ENCODE peak calls at places on chromosomes 13 and 19, in four cellular contexts. E is AG10803, Z is HT1080, P is mesothelial cell of epicardium. R is an unnamed sample.

GRCh38 chr19:8938576-8938975 is 71.6 kb downstream of the MUC16 start:
- DNase-seq in E (no peak), Z (no peak), P (no peak), R (no peak)

GRCh38 chr13:61453121-61453520 is 37.5 kb upstream of the PCDH20 start:
- DNase-seq in E (no peak), Z (no peak), P (no peak), R (no peak)

GRCh38 chr13:97030705-97031452 is 36.6 kb upstream of the OXGR1 start:
- DNase-seq in E (peak), Z (peak), P (no peak), R (no peak)

GRCh38 chr19:18093439-18094161 is 4.0 kb upstream of the MAST3 start:
- DNase-seq in E (no peak), Z (peak), P (no peak), R (no peak)

GRCh38 chr19:44689290-44690130 is 9.4 kb upstream of the CEACAM16 start:
- DNase-seq in E (peak), Z (peak), P (peak), R (no peak)

GRCh38 chr13:33108620-33109019 is 92.4 kb downstream of the KL start:
- DNase-seq in E (peak), Z (no peak), P (no peak), R (no peak)

GRCh38 chr13:36298535-36299068 is 988 bp upstream of the CCDC169 start:
- DNase-seq in E (no peak), Z (no peak), P (no peak), R (peak)

GRCh38 chr13:73224708-73225107 is 165.9 kb downstream of the KLF5 start:
- DNase-seq in E (peak), Z (peak), P (no peak), R (no peak)

GRCh38 chr13:43397110-43397509 is 373.7 kb downstream of the DNAJC15 start:
- DNase-seq in E (peak), Z (no peak), P (no peak), R (no peak)

GRCh38 chr19:40035996-40036395 is 20.0 kb downstream of the ZNF780B start:
- DNase-seq in E (peak), Z (peak), P (no peak), R (no peak)

GRCh38 chr13:39913928-39914327 is 258.5 kb downstream of the COG6 start:
- DNase-seq in E (peak), Z (no peak), P (no peak), R (no peak)

GRCh38 chr13:73138967-73139491 is 80.2 kb downstream of the KLF5 start:
- DNase-seq in E (no peak), Z (no peak), P (no peak), R (no peak)

GRCh38 chr13:40053401-40053800 is 397.9 kb downstream of the COG6 start:
- DNase-seq in E (no peak), Z (no peak), P (no peak), R (no peak)

GRCh38 chr13:52809310-52809769 is 39.1 kb downstream of the PCDH8 start:
- DNase-seq in E (peak), Z (peak), P (peak), R (peak)

GRCh38 chr13:39676315-39676876 is 20.9 kb downstream of the COG6 start:
- DNase-seq in E (peak), Z (no peak), P (no peak), R (no peak)

GRCh38 chr13:91142572-91142971 is 204.9 kb upstream of the MIR17HG start:
- DNase-seq in E (peak), Z (peak), P (no peak), R (no peak)

GRCh38 chr13:35714096-35714495 is 237.6 kb upstream of the MAB21L1 start:
- DNase-seq in E (no peak), Z (no peak), P (no peak), R (no peak)

GRCh38 chr13:101654916-101655315 is 202.4 kb downstream of the ITGBL1 start:
- DNase-seq in E (peak), Z (no peak), P (no peak), R (no peak)

GRCh38 chr13:75796825-75797224 is 160.7 kb downstream of the LMO7 start:
- DNase-seq in E (no peak), Z (no peak), P (no peak), R (no peak)

GRCh38 chr13:64782459-64782858 is 2447.7 kb downstream of the PCDH9 start:
- DNase-seq in E (no peak), Z (peak), P (no peak), R (no peak)

GRCh38 chr13:87274209-87274819 is 396.9 kb upstream of the SLITRK5 start:
- DNase-seq in E (peak), Z (peak), P (no peak), R (no peak)

GRCh38 chr13:45055902-45056648 is 64.2 kb upstream of the GTF2F2 start:
- DNase-seq in E (peak), Z (peak), P (no peak), R (no peak)

GRCh38 chr13:110390572-110390971 is 83.5 kb downstream of the COL4A2 start:
- DNase-seq in E (peak), Z (peak), P (no peak), R (no peak)

GRCh38 chr19:48819366-48819816 is 8.6 kb upstream of the BCAT2 start:
- DNase-seq in E (peak), Z (peak), P (no peak), R (no peak)